ENCODE peak calls at places on chromosomes 3 and 15, in eight cellular contexts. E is testis, W is lung, R is K562, O is HCT116, C is PC-9, I is Peyer's patch, P is IMR-90. Q is an unnamed sample.

GRCh38 chr3:153331676-153332075 is 169.7 kb downstream of the RAP2B start:
- DNase-seq in E (no peak), W (no peak), R (no peak), O (no peak), C (no peak), I (no peak), P (no peak), Q (no peak)

GRCh38 chr3:134846943-134847342 is 51.9 kb downstream of the EPHB1 start:
- DNase-seq in E (no peak), W (no peak), R (no peak), O (peak), C (peak), I (no peak), P (peak), Q (peak)

GRCh38 chr3:123272547-123272946 is 70.8 kb downstream of the SEC22A start:
- DNase-seq in E (no peak), W (no peak), R (no peak), O (no peak), C (no peak), I (no peak), P (peak), Q (no peak)

GRCh38 chr3:106206165-106206564 is 337.4 kb upstream of the CBLB start:
- DNase-seq in E (no peak), W (no peak), R (no peak), O (no peak), C (no peak), I (peak), P (peak), Q (no peak)

GRCh38 chr3:127588675-127589577 is 1.6 kb downstream of the TPRA1 start:
- DNase-seq in E (peak), W (no peak), R (peak), O (no peak), C (peak), I (no peak), P (peak), Q (peak)

GRCh38 chr3:171821778-171822358 is 11.6 kb upstream of the PLD1 start:
- DNase-seq in E (no peak), W (no peak), R (no peak), O (no peak), C (no peak), I (no peak), P (no peak), Q (no peak)

GRCh38 chr15:33902043-33902442 is 66.3 kb upstream of the CHRM5 start:
- DNase-seq in E (no peak), W (no peak), R (no peak), O (no peak), C (no peak), I (no peak), P (no peak), Q (no peak)

GRCh38 chr3:62718515-62719320 is 156.5 kb downstream of the CADPS start:
- DNase-seq in E (peak), W (no peak), R (no peak), O (no peak), C (no peak), I (no peak), P (no peak), Q (peak)

GRCh38 chr15:67762610-67763368 is 62.5 kb upstream of the SKOR1 start:
- DNase-seq in E (no peak), W (no peak), R (no peak), O (no peak), C (no peak), I (peak), P (peak), Q (no peak)

GRCh38 chr3:113521981-113522380 is 7.0 kb upstream of the SPICE1 start:
- DNase-seq in E (no peak), W (no peak), R (no peak), O (no peak), C (no peak), I (no peak), P (no peak), Q (no peak)

GRCh38 chr3:81198766-81199165 is 562.7 kb downstream of the GBE1 start:
- DNase-seq in E (no peak), W (no peak), R (no peak), O (no peak), C (no peak), I (no peak), P (no peak), Q (no peak)

GRCh38 chr15:61327019-61327631 is 98.0 kb upstream of the RORA start:
- DNase-seq in E (peak), W (no peak), R (no peak), O (no peak), C (no peak), I (no peak), P (no peak), Q (no peak)

GRCh38 chr3:42655980-42656679 is 2.6 kb downstream of the ZBTB47 start:
- DNase-seq in E (no peak), W (no peak), R (peak), O (no peak), C (no peak), I (no peak), P (peak), Q (peak)

GRCh38 chr15:39585394-39585841 is 4.5 kb downstream of the THBS1 start:
- DNase-seq in E (no peak), W (no peak), R (no peak), O (no peak), C (no peak), I (no peak), P (peak), Q (no peak)

GRCh38 chr3:150128126-150128525 is 157.4 kb upstream of the PFN2 start:
- DNase-seq in E (no peak), W (no peak), R (no peak), O (no peak), C (no peak), I (no peak), P (no peak), Q (no peak)

GRCh38 chr15:23440596-23440995 is 6.4 kb downstream of the GOLGA6L2 start:
- DNase-seq in E (no peak), W (no peak), R (no peak), O (no peak), C (no peak), I (no peak), P (no peak), Q (no peak)

GRCh38 chr3:45664558-45664957 is 24.6 kb upstream of the SACM1L start:
- DNase-seq in E (peak), W (no peak), R (peak), O (no peak), C (no peak), I (peak), P (no peak), Q (no peak)

GRCh38 chr3:168615489-168616020 is 519.8 kb upstream of the GOLIM4 start:
- DNase-seq in E (no peak), W (no peak), R (no peak), O (no peak), C (no peak), I (no peak), P (no peak), Q (no peak)
- H3K27ac ChIP-seq in E (no peak), W (no peak), R (no peak), O (no peak), C (no peak), I (no peak), P (no peak), Q (no peak)

GRCh38 chr3:144843099-144843498 is 871.5 kb downstream of the DIPK2A start:
- DNase-seq in E (no peak), W (no peak), R (no peak), O (peak), C (no peak), I (no peak), P (no peak), Q (no peak)
- TF ChIP-seq CTCF in E (no peak), W (no peak), R (no peak), O (peak), C (no peak), I (no peak), P (no peak), Q (no peak)

GRCh38 chr3:125076464-125076863 is 20.7 kb upstream of the HEG1 start:
- DNase-seq in E (no peak), W (no peak), R (no peak), O (no peak), C (no peak), I (no peak), P (no peak), Q (no peak)

GRCh38 chr3:125077864-125078263 is 22.1 kb upstream of the HEG1 start:
- DNase-seq in E (no peak), W (no peak), R (no peak), O (no peak), C (no peak), I (no peak), P (no peak), Q (no peak)

GRCh38 chr3:125078961-125079674 is 23.3 kb upstream of the HEG1 start:
- DNase-seq in E (no peak), W (no peak), R (no peak), O (peak), C (no peak), I (no peak), P (peak), Q (no peak)

GRCh38 chr3:125079675-125080045 is 23.9 kb upstream of the HEG1 start:
- DNase-seq in E (no peak), W (no peak), R (no peak), O (peak), C (peak), I (no peak), P (peak), Q (no peak)

DNA sequence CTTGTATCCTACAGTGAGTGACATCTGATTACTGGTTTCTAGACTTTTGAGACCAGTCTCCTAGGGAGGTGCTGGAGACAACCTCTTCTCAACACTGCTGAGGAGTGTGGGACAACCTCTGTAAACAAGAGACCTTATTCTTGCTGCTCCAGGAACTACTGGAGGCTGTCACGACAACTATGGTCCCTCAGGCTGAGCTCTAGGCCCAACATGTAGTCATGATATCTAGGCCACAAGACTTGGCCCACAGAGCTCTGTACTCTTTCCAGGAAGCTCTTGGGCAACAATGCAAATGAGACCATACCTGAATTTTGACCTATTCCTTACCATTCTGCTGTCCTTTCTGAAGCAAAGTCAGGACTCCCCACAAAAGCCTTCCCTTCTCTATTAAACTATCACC is 24.3 kb upstream of the HEG1 start:
- DNase-seq in E (no peak), W (no peak), R (no peak), O (no peak), C (peak), I (no peak), P (no peak), Q (no peak)
- H3K27ac ChIP-seq in E (no peak), W (no peak), R (no peak), O (no peak), C (peak), I (no peak), P (no peak), Q (no peak)

GRCh38 chr3:185971579-185971978 is 33.8 kb upstream of the TRA2B start:
- DNase-seq in E (no peak), W (no peak), R (no peak), O (no peak), C (no peak), I (no peak), P (no peak), Q (no peak)

GRCh38 chr3:185965496-185965895 is 27.7 kb upstream of the TRA2B start:
- DNase-seq in E (no peak), W (no peak), R (no peak), O (no peak), C (no peak), I (no peak), P (no peak), Q (no peak)

GRCh38 chr3:185966655-185967054 is 28.8 kb upstream of the TRA2B start:
- DNase-seq in E (no peak), W (no peak), R (no peak), O (no peak), C (no peak), I (no peak), P (no peak), Q (no peak)

GRCh38 chr3:185968168-185968567 is 30.4 kb upstream of the TRA2B start:
- DNase-seq in E (no peak), W (no peak), R (no peak), O (no peak), C (no peak), I (no peak), P (no peak), Q (no peak)
- TF ChIP-seq CTCF in E (no peak), W (no peak), R (peak), O (peak), C (no peak), I (no peak), P (peak), Q (no peak)

DNA sequence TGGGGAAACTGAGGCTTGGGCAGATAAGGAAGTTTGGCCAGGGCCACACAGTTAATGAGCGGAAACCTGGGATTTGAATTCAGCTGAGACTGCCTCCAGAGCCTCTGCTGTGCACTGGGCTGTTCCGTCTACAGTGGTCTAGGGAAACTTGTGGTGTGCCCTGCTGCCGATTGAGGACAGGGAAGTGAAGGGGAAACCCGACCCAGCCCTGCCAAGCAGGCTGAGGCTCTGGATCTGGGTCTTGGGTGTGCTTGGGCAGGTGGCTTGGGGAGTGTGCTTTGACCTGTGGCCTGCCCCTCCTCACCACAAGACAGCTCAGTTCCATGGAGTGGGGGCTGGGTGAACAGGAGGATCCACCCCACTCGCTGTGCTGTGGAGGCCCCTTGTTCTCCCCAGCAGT is 17.6 kb downstream of the NISCH start:
- DNase-seq in E (no peak), W (no peak), R (no peak), O (no peak), C (no peak), I (no peak), P (no peak), Q (no peak)
- H3K27ac ChIP-seq in E (peak), W (no peak), R (no peak), O (no peak), C (no peak), I (no peak), P (no peak), Q (peak)

GRCh38 chr3:33954956-33955355 is 156.5 kb downstream of the PDCD6IP start:
- DNase-seq in E (no peak), W (no peak), R (peak), O (no peak), C (no peak), I (no peak), P (no peak), Q (no peak)
- TF ChIP-seq CTCF in E (no peak), W (no peak), R (peak), O (no peak), C (no peak), I (no peak), P (peak), Q (no peak)